ENCODE peak calls at places on chromosomes 7 and 10, in ten cellular contexts. One of them, this sample, is unnamed.
A peak's percentile ranks its signal among the peaks of the same experiment; 100 is the strongest.

GRCh38 chr10:80596391-80597257 is 58.9 kb downstream of the SH2D4B start:
- DNase-seq in K562: peak; percentile 83
- DNase-seq in T-helper 17 cell: no peak
- DNase-seq in RPMI8226: peak; percentile 57
- DNase-seq in Right ventricle myocardium superior: peak; percentile 53
- DNase-seq in activated T-cell treated with anti-CD3 and anti-CD28 coated beads for 48 hours: no peak
- DNase-seq in A549: peak; percentile 55
- DNase-seq in aorta: no peak
- DNase-seq in activated CD4-positive, alpha-beta T cell treated with anti-CD3 and anti-CD28 coated beads for 4 hours: peak; percentile 7
- DNase-seq in breast epithelium: no peak
- DNase-seq in this sample: peak; percentile 83

GRCh38 chr10:122308487-122309141 is 37.5 kb downstream of the BTBD16 start:
- DNase-seq in Right ventricle myocardium superior: no peak
- DNase-seq in A549: no peak
- DNase-seq in K562: no peak
- DNase-seq in activated CD4-positive, alpha-beta T cell treated with anti-CD3 and anti-CD28 coated beads for 4 hours: no peak
- DNase-seq in breast epithelium: no peak
- DNase-seq in activated T-cell treated with anti-CD3 and anti-CD28 coated beads for 48 hours: no peak
- DNase-seq in aorta: no peak
- DNase-seq in RPMI8226: no peak
- DNase-seq in T-helper 17 cell: no peak
- DNase-seq in this sample: no peak

GRCh38 chr10:31018977-31019376 is 12.7 kb downstream of the ZNF438 start:
- DNase-seq in activated T-cell treated with anti-CD3 and anti-CD28 coated beads for 48 hours: no peak
- DNase-seq in breast epithelium: no peak
- DNase-seq in T-helper 17 cell: no peak
- DNase-seq in activated CD4-positive, alpha-beta T cell treated with anti-CD3 and anti-CD28 coated beads for 4 hours: no peak
- DNase-seq in K562: no peak
- DNase-seq in A549: no peak
- DNase-seq in aorta: no peak
- DNase-seq in RPMI8226: no peak
- DNase-seq in Right ventricle myocardium superior: no peak
- DNase-seq in this sample: no peak

GRCh38 chr10:131641231-131641630 is 259.6 kb upstream of the PPP2R2D start:
- DNase-seq in T-helper 17 cell: no peak
- DNase-seq in activated CD4-positive, alpha-beta T cell treated with anti-CD3 and anti-CD28 coated beads for 4 hours: no peak
- DNase-seq in aorta: no peak
- DNase-seq in A549: no peak
- DNase-seq in K562: no peak
- DNase-seq in breast epithelium: no peak
- DNase-seq in RPMI8226: peak; percentile 70
- DNase-seq in Right ventricle myocardium superior: no peak
- DNase-seq in activated T-cell treated with anti-CD3 and anti-CD28 coated beads for 48 hours: peak; percentile 8
- DNase-seq in this sample: no peak

GRCh38 chr10:30215631-30216030 is 133.4 kb downstream of the MTPAP start:
- DNase-seq in breast epithelium: no peak
- DNase-seq in T-helper 17 cell: no peak
- DNase-seq in activated CD4-positive, alpha-beta T cell treated with anti-CD3 and anti-CD28 coated beads for 4 hours: no peak
- DNase-seq in K562: no peak
- DNase-seq in A549: no peak
- DNase-seq in Right ventricle myocardium superior: peak; percentile 54
- DNase-seq in activated T-cell treated with anti-CD3 and anti-CD28 coated beads for 48 hours: no peak
- DNase-seq in aorta: peak; percentile 50
- DNase-seq in RPMI8226: no peak
- DNase-seq in this sample: no peak

GRCh38 chr7:103524042-103524907 is 78.3 kb upstream of the SLC26A5 start:
- DNase-seq in Right ventricle myocardium superior: no peak
- DNase-seq in activated T-cell treated with anti-CD3 and anti-CD28 coated beads for 48 hours: no peak
- DNase-seq in breast epithelium: no peak
- DNase-seq in aorta: no peak
- DNase-seq in A549: peak; percentile 7
- DNase-seq in RPMI8226: peak; percentile 47
- DNase-seq in activated CD4-positive, alpha-beta T cell treated with anti-CD3 and anti-CD28 coated beads for 4 hours: no peak
- DNase-seq in K562: peak; percentile 42
- DNase-seq in T-helper 17 cell: no peak
- DNase-seq in this sample: peak; percentile 65

GRCh38 chr7:154672659-154673415 is 330.1 kb downstream of the PAXIP1 start:
- DNase-seq in activated CD4-positive, alpha-beta T cell treated with anti-CD3 and anti-CD28 coated beads for 4 hours: no peak
- DNase-seq in Right ventricle myocardium superior: no peak
- DNase-seq in RPMI8226: peak; percentile 83
- DNase-seq in aorta: no peak
- DNase-seq in T-helper 17 cell: no peak
- DNase-seq in breast epithelium: no peak
- DNase-seq in K562: peak; percentile 85
- DNase-seq in A549: no peak
- DNase-seq in activated T-cell treated with anti-CD3 and anti-CD28 coated beads for 48 hours: no peak
- DNase-seq in this sample: no peak

GRCh38 chr10:110859947-110860376 is 11.8 kb upstream of the PDCD4 start:
- DNase-seq in Right ventricle myocardium superior: no peak
- DNase-seq in aorta: no peak
- DNase-seq in T-helper 17 cell: no peak
- DNase-seq in activated T-cell treated with anti-CD3 and anti-CD28 coated beads for 48 hours: no peak
- DNase-seq in RPMI8226: peak; percentile 54
- DNase-seq in breast epithelium: no peak
- DNase-seq in K562: no peak
- DNase-seq in A549: no peak
- DNase-seq in activated CD4-positive, alpha-beta T cell treated with anti-CD3 and anti-CD28 coated beads for 4 hours: no peak
- DNase-seq in this sample: no peak

GRCh38 chr7:140165422-140165821 is 11.4 kb downstream of the KDM7A start:
- DNase-seq in activated T-cell treated with anti-CD3 and anti-CD28 coated beads for 48 hours: no peak
- DNase-seq in K562: no peak
- DNase-seq in Right ventricle myocardium superior: no peak
- DNase-seq in aorta: no peak
- DNase-seq in breast epithelium: no peak
- DNase-seq in T-helper 17 cell: no peak
- DNase-seq in RPMI8226: no peak
- DNase-seq in A549: no peak
- DNase-seq in activated CD4-positive, alpha-beta T cell treated with anti-CD3 and anti-CD28 coated beads for 4 hours: no peak
- DNase-seq in this sample: no peak

GRCh38 chr7:128868624-128869137 is 6.0 kb downstream of the ATP6V1F start:
- DNase-seq in aorta: no peak
- DNase-seq in Right ventricle myocardium superior: no peak
- DNase-seq in T-helper 17 cell: no peak
- DNase-seq in A549: no peak
- DNase-seq in breast epithelium: no peak
- DNase-seq in activated T-cell treated with anti-CD3 and anti-CD28 coated beads for 48 hours: no peak
- DNase-seq in K562: no peak
- DNase-seq in RPMI8226: no peak
- DNase-seq in activated CD4-positive, alpha-beta T cell treated with anti-CD3 and anti-CD28 coated beads for 4 hours: no peak
- DNase-seq in this sample: no peak

GRCh38 chr7:122100021-122100420 is 44.0 kb downstream of the AASS start:
- DNase-seq in activated CD4-positive, alpha-beta T cell treated with anti-CD3 and anti-CD28 coated beads for 4 hours: no peak
- DNase-seq in aorta: no peak
- DNase-seq in A549: no peak
- DNase-seq in breast epithelium: no peak
- DNase-seq in Right ventricle myocardium superior: no peak
- DNase-seq in K562: no peak
- DNase-seq in activated T-cell treated with anti-CD3 and anti-CD28 coated beads for 48 hours: no peak
- DNase-seq in RPMI8226: no peak
- DNase-seq in T-helper 17 cell: no peak
- DNase-seq in this sample: no peak

GRCh38 chr7:118109607-118110006 is 74.4 kb upstream of the LSM8 start:
- DNase-seq in A549: peak; percentile 19
- DNase-seq in activated CD4-positive, alpha-beta T cell treated with anti-CD3 and anti-CD28 coated beads for 4 hours: no peak
- DNase-seq in aorta: no peak
- DNase-seq in K562: no peak
- DNase-seq in RPMI8226: no peak
- DNase-seq in activated T-cell treated with anti-CD3 and anti-CD28 coated beads for 48 hours: no peak
- DNase-seq in T-helper 17 cell: no peak
- DNase-seq in breast epithelium: no peak
- DNase-seq in Right ventricle myocardium superior: no peak
- DNase-seq in this sample: no peak

GRCh38 chr7:78912781-78913180 is 540.7 kb downstream of the MAGI2 start:
- DNase-seq in RPMI8226: no peak
- DNase-seq in T-helper 17 cell: no peak
- DNase-seq in activated T-cell treated with anti-CD3 and anti-CD28 coated beads for 48 hours: no peak
- DNase-seq in breast epithelium: no peak
- DNase-seq in aorta: no peak
- DNase-seq in activated CD4-positive, alpha-beta T cell treated with anti-CD3 and anti-CD28 coated beads for 4 hours: no peak
- DNase-seq in A549: no peak
- DNase-seq in Right ventricle myocardium superior: no peak
- DNase-seq in K562: no peak
- DNase-seq in this sample: no peak

GRCh38 chr7:2809903-2810628 is 34.0 kb downstream of the GNA12 start:
- DNase-seq in T-helper 17 cell: no peak
- DNase-seq in K562: no peak
- DNase-seq in Right ventricle myocardium superior: no peak
- DNase-seq in breast epithelium: peak; percentile 14
- DNase-seq in A549: no peak
- DNase-seq in activated CD4-positive, alpha-beta T cell treated with anti-CD3 and anti-CD28 coated beads for 4 hours: no peak
- DNase-seq in activated T-cell treated with anti-CD3 and anti-CD28 coated beads for 48 hours: no peak
- DNase-seq in RPMI8226: no peak
- DNase-seq in aorta: peak; percentile 2
- DNase-seq in this sample: no peak

GRCh38 chr7:70805360-70805759 is 326.6 kb upstream of the GALNT17 start:
- DNase-seq in RPMI8226: no peak
- DNase-seq in Right ventricle myocardium superior: no peak
- DNase-seq in T-helper 17 cell: no peak
- DNase-seq in activated CD4-positive, alpha-beta T cell treated with anti-CD3 and anti-CD28 coated beads for 4 hours: no peak
- DNase-seq in K562: no peak
- DNase-seq in breast epithelium: no peak
- DNase-seq in A549: no peak
- DNase-seq in activated T-cell treated with anti-CD3 and anti-CD28 coated beads for 48 hours: no peak
- DNase-seq in aorta: no peak
- DNase-seq in this sample: no peak